ENCODE peak calls at places on chromosomes 6 and 20, in seven cellular contexts. One of them, this sample, is unnamed. For H3K79me2, the result is how much of the 10 kb centered on the place peaks cover.

GRCh38 chr6:138537090-138537489 is 37.8 kb upstream of the NHSL1 start:
- DNase-seq in OCI-LY7: no peak
- DNase-seq in HCT116: no peak
- DNase-seq in GM23248: peak
- DNase-seq in GM23338: no peak
- DNase-seq in PC-3: no peak
- DNase-seq in neural progenitor cell: no peak
- DNase-seq in this sample: no peak

GRCh38 chr20:59006864-59007757 is at the start of gene CTSZ:
- DNase-seq in OCI-LY7: peak
- DNase-seq in HCT116: no peak
- DNase-seq in GM23248: peak
- DNase-seq in GM23338: peak
- DNase-seq in PC-3: peak
- DNase-seq in neural progenitor cell: peak
- DNase-seq in this sample: peak

GRCh38 chr6:84762220-84762940 is 2.0 kb downstream of the TBX18 start:
- DNase-seq in OCI-LY7: no peak
- DNase-seq in HCT116: no peak
- DNase-seq in GM23248: peak
- DNase-seq in GM23338: peak
- DNase-seq in PC-3: no peak
- DNase-seq in neural progenitor cell: peak
- DNase-seq in this sample: peak

GRCh38 chr20:63947638-63948456 is 8.4 kb downstream of the UCKL1 start:
- DNase-seq in OCI-LY7: no peak
- DNase-seq in HCT116: no peak
- DNase-seq in GM23248: no peak
- DNase-seq in GM23338: no peak
- DNase-seq in PC-3: no peak
- DNase-seq in neural progenitor cell: no peak
- DNase-seq in this sample: no peak

GRCh38 chr6:153125032-153125431 is 6.0 kb downstream of the RGS17 start:
- DNase-seq in OCI-LY7: no peak
- DNase-seq in HCT116: no peak
- DNase-seq in GM23248: no peak
- DNase-seq in GM23338: no peak
- DNase-seq in PC-3: peak
- DNase-seq in neural progenitor cell: no peak
- DNase-seq in this sample: no peak

GRCh38 chr6:46044876-46045617 is 29.4 kb upstream of the CLIC5 start:
- DNase-seq in OCI-LY7: no peak
- DNase-seq in HCT116: peak
- DNase-seq in GM23248: peak
- DNase-seq in GM23338: no peak
- DNase-seq in PC-3: peak
- DNase-seq in neural progenitor cell: no peak
- DNase-seq in this sample: peak

GRCh38 chr20:50568549-50568942 is 58.4 kb downstream of the PTPN1 start:
- DNase-seq in OCI-LY7: no peak
- DNase-seq in HCT116: no peak
- DNase-seq in GM23248: no peak
- DNase-seq in GM23338: no peak
- DNase-seq in PC-3: no peak
- DNase-seq in neural progenitor cell: no peak
- DNase-seq in this sample: no peak

GRCh38 chr6:44133003-44133931 is 5.9 kb downstream of the TMEM63B start:
- DNase-seq in OCI-LY7: no peak
- DNase-seq in HCT116: peak
- DNase-seq in GM23248: peak
- DNase-seq in GM23338: peak
- DNase-seq in PC-3: peak
- DNase-seq in neural progenitor cell: peak
- DNase-seq in this sample: peak

GRCh38 chr6:53673138-53673801 is 7.7 kb upstream of the KLHL31 start:
- DNase-seq in OCI-LY7: no peak
- DNase-seq in HCT116: peak
- DNase-seq in GM23248: peak
- DNase-seq in GM23338: no peak
- DNase-seq in PC-3: peak
- DNase-seq in neural progenitor cell: no peak
- DNase-seq in this sample: peak

GRCh38 chr6:149271348-149272340 is 45.9 kb upstream of the TAB2 start:
- DNase-seq in OCI-LY7: peak
- DNase-seq in HCT116: no peak
- DNase-seq in GM23248: peak
- DNase-seq in GM23338: no peak
- DNase-seq in PC-3: no peak
- DNase-seq in neural progenitor cell: no peak
- DNase-seq in this sample: no peak

GRCh38 chr6:89487864-89488263 is 54.9 kb downstream of the ANKRD6 start:
- DNase-seq in OCI-LY7: no peak
- DNase-seq in HCT116: no peak
- DNase-seq in GM23248: no peak
- DNase-seq in GM23338: no peak
- DNase-seq in PC-3: no peak
- DNase-seq in neural progenitor cell: no peak
- DNase-seq in this sample: peak

GRCh38 chr20:20837574-20838021 is 125.2 kb upstream of the RALGAPA2 start:
- DNase-seq in OCI-LY7: peak
- DNase-seq in HCT116: peak
- DNase-seq in GM23248: peak
- DNase-seq in GM23338: peak
- DNase-seq in PC-3: peak
- DNase-seq in neural progenitor cell: peak
- DNase-seq in this sample: peak

GRCh38 chr6:130970839-130971410 is 92.1 kb downstream of the EPB41L2 start:
- DNase-seq in OCI-LY7: no peak
- DNase-seq in HCT116: no peak
- DNase-seq in GM23248: no peak
- DNase-seq in GM23338: no peak
- DNase-seq in PC-3: no peak
- DNase-seq in neural progenitor cell: no peak
- DNase-seq in this sample: no peak

GRCh38 chr6:106549521-106549920 is 79.8 kb downstream of the RTN4IP1 start:
- DNase-seq in OCI-LY7: no peak
- DNase-seq in HCT116: no peak
- DNase-seq in GM23248: no peak
- DNase-seq in GM23338: no peak
- DNase-seq in PC-3: no peak
- DNase-seq in neural progenitor cell: no peak
- DNase-seq in this sample: no peak

GRCh38 chr6:106829451-106829850 is 145.1 kb downstream of the CD24 start:
- DNase-seq in OCI-LY7: no peak
- DNase-seq in HCT116: no peak
- DNase-seq in GM23248: no peak
- DNase-seq in GM23338: no peak
- DNase-seq in PC-3: no peak
- DNase-seq in neural progenitor cell: no peak
- DNase-seq in this sample: no peak

GRCh38 chr20:61739832-61740118 is 325.9 kb downstream of the TAF4 start:
- DNase-seq in OCI-LY7: no peak
- DNase-seq in HCT116: no peak
- DNase-seq in GM23248: no peak
- DNase-seq in GM23338: no peak
- DNase-seq in PC-3: no peak
- DNase-seq in neural progenitor cell: no peak
- DNase-seq in this sample: no peak

GRCh38 chr6:126531840-126532239 is 191.9 kb downstream of the CENPW start:
- DNase-seq in OCI-LY7: no peak
- DNase-seq in HCT116: no peak
- DNase-seq in GM23248: no peak
- DNase-seq in GM23338: no peak
- DNase-seq in PC-3: no peak
- DNase-seq in neural progenitor cell: no peak
- DNase-seq in this sample: no peak

GRCh38 chr6:165978482-165978881 is 189.2 kb downstream of the TBXT start:
- DNase-seq in OCI-LY7: no peak
- DNase-seq in HCT116: no peak
- DNase-seq in GM23248: no peak
- DNase-seq in GM23338: no peak
- DNase-seq in PC-3: no peak
- DNase-seq in neural progenitor cell: no peak
- DNase-seq in this sample: no peak

GRCh38 chr6:134725590-134725989 is 224.3 kb downstream of the ALDH8A1 start:
- DNase-seq in OCI-LY7: no peak
- DNase-seq in HCT116: no peak
- DNase-seq in GM23248: no peak
- DNase-seq in GM23338: no peak
- DNase-seq in PC-3: no peak
- DNase-seq in neural progenitor cell: no peak
- DNase-seq in this sample: no peak

GRCh38 chr20:38894091-38894847 is 31.9 kb upstream of the FAM83D start:
- DNase-seq in OCI-LY7: no peak
- DNase-seq in HCT116: no peak
- DNase-seq in GM23248: peak
- DNase-seq in GM23338: peak
- DNase-seq in PC-3: no peak
- DNase-seq in neural progenitor cell: no peak
- DNase-seq in this sample: no peak

GRCh38 chr6:3752538-3753227 is 1.2 kb upstream of the PXDC1 start:
- DNase-seq in OCI-LY7: no peak
- DNase-seq in HCT116: no peak
- DNase-seq in GM23248: no peak
- DNase-seq in GM23338: peak
- DNase-seq in PC-3: no peak
- DNase-seq in neural progenitor cell: no peak
- DNase-seq in this sample: no peak

GRCh38 chr6:87848616-87849015 is 146.6 kb upstream of the AKIRIN2 start:
- DNase-seq in OCI-LY7: no peak
- DNase-seq in HCT116: no peak
- DNase-seq in GM23248: no peak
- DNase-seq in GM23338: no peak
- DNase-seq in PC-3: peak
- DNase-seq in neural progenitor cell: no peak
- DNase-seq in this sample: peak

GRCh38 chr20:43548273-43548880 is 10.4 kb upstream of the SGK2 start:
- DNase-seq in OCI-LY7: no peak
- DNase-seq in HCT116: no peak
- DNase-seq in GM23248: no peak
- DNase-seq in GM23338: no peak
- DNase-seq in PC-3: no peak
- DNase-seq in neural progenitor cell: no peak
- DNase-seq in this sample: no peak

GRCh38 chr6:71349395-71349794 is 60.8 kb downstream of the OGFRL1 start:
- DNase-seq in OCI-LY7: peak
- DNase-seq in HCT116: peak
- DNase-seq in GM23248: peak
- DNase-seq in GM23338: peak
- DNase-seq in PC-3: peak
- DNase-seq in neural progenitor cell: peak
- DNase-seq in this sample: peak

DNA sequence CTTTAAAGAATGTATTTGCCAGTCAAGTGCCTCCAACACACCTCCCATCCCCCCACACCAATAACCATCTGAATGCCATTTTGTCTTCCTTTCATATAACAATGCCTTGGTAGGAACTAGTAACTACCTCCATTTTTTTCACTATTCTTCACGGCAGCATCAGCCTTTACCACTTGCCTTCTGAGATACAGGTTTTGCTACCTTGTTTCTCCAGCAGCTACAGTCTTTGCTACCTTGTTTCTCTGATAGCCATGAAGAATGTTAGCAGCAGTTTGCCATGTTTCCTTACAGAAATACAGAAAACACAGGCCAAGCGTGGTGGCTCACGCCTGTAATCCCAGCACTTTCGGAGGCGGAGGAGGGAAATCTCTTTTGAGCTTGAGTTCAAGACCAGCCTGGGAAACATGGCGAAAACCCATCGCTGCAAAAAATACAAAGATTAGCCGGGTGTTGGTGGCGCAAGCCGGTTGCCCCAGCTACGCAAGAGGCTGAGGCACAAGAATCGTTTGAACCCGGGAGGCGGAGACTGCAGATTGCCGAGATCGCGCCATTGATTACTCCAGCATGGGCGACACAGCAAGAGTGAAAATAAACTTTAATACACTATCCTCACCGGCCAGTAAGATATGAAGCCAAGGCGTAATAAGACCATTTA is 100.9 kb downstream of the HFE start:
- DNase-seq in OCI-LY7: peak
- DNase-seq in HCT116: peak
- DNase-seq in GM23248: peak
- DNase-seq in GM23338: peak
- DNase-seq in PC-3: no peak
- DNase-seq in neural progenitor cell: peak
- DNase-seq in this sample: peak
- TF ChIP-seq EZH2phosphoT487 in OCI-LY7: no peak
- TF ChIP-seq EZH2phosphoT487 in HCT116: no peak
- TF ChIP-seq EZH2phosphoT487 in GM23248: no peak
- TF ChIP-seq EZH2phosphoT487 in GM23338: no peak
- TF ChIP-seq EZH2phosphoT487 in PC-3: no peak
- TF ChIP-seq EZH2phosphoT487 in neural progenitor cell: no peak
- TF ChIP-seq EZH2phosphoT487 in this sample: no peak

GRCh38 chr6:34809914-34810882 is 18.3 kb downstream of the BLTP3A start:
- DNase-seq in OCI-LY7: no peak
- DNase-seq in HCT116: no peak
- DNase-seq in GM23248: no peak
- DNase-seq in GM23338: no peak
- DNase-seq in PC-3: peak
- DNase-seq in neural progenitor cell: no peak
- DNase-seq in this sample: no peak
- H3K79me2 ChIP-seq in OCI-LY7: under half
- H3K79me2 ChIP-seq in HCT116: half or more
- H3K79me2 ChIP-seq in GM23248: half or more
- H3K79me2 ChIP-seq in GM23338: under half
- H3K79me2 ChIP-seq in PC-3: half or more
- H3K79me2 ChIP-seq in neural progenitor cell: half or more
- H3K79me2 ChIP-seq in this sample: half or more

GRCh38 chr6:13484827-13485226 is 2.6 kb downstream of the GFOD1 start:
- DNase-seq in OCI-LY7: no peak
- DNase-seq in HCT116: no peak
- DNase-seq in GM23248: no peak
- DNase-seq in GM23338: no peak
- DNase-seq in PC-3: no peak
- DNase-seq in neural progenitor cell: no peak
- DNase-seq in this sample: no peak
- H3K4me3 ChIP-seq in OCI-LY7: peak
- H3K4me3 ChIP-seq in HCT116: no peak
- H3K4me3 ChIP-seq in GM23248: no peak
- H3K4me3 ChIP-seq in GM23338: peak
- H3K4me3 ChIP-seq in PC-3: peak
- H3K4me3 ChIP-seq in neural progenitor cell: peak
- H3K4me3 ChIP-seq in this sample: peak

DNA sequence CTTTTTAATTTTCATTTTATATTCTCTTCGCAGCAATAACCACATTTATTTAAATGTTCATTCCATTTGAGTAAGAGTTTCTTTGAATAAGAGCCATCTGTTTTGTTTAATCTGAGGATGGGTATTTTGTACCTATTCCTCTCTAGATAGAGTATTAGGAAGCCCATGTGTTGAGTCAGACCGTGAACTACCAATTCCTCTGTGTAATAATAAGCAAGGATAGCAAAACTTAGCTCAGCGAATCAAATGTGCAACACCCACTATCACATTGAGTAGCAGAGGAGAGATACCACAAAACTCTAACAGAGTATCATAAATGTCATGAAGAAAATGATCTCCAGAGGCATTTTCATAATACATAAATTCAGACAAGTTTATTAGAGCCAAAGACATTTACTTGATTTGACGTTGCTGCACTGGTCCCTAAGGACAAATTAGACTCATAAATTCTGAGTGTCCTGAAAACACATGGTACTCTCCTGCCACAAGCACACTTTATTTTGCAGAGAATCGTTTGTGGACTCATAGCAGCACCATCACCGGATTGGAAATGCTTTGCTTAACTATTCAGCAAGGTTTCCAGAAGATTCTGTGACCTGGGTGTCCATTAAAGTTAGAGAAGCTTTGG is 245.2 kb downstream of the HAO1 start:
- DNase-seq in OCI-LY7: no peak
- DNase-seq in HCT116: no peak
- DNase-seq in GM23248: peak
- DNase-seq in GM23338: no peak
- DNase-seq in PC-3: no peak
- DNase-seq in neural progenitor cell: no peak
- DNase-seq in this sample: no peak
- TF ChIP-seq EZH2phosphoT487 in OCI-LY7: no peak
- TF ChIP-seq EZH2phosphoT487 in HCT116: no peak
- TF ChIP-seq EZH2phosphoT487 in GM23248: no peak
- TF ChIP-seq EZH2phosphoT487 in GM23338: no peak
- TF ChIP-seq EZH2phosphoT487 in PC-3: no peak
- TF ChIP-seq EZH2phosphoT487 in neural progenitor cell: no peak
- TF ChIP-seq EZH2phosphoT487 in this sample: no peak

This sample was measured in hepatocyte.